ENCODE peak calls at places on chromosomes 4 and X, in six cellular contexts. D is substantia nigra; G is ureter; B is stimulated activated CD4-positive, alpha-beta T cell treated with anti-CD3 and anti-CD28 coated beads, Interleukin-12 subunit alpha, Interleukin-12 subunit beta, amount 100 ng/mL, for 48 hours; Y is posterior cingulate gyrus; W is C1 segment of cervical spinal cord. U is an unnamed sample.

GRCh38 chr4:16757080-16757521 is 141.3 kb downstream of the LDB2 start:
- DNase-seq in D (no peak), G (no peak), B (no peak), Y (no peak), W (no peak), U (no peak)

GRCh38 chrX:44054863-44055601 is 81.8 kb upstream of the NDP start:
- DNase-seq in D (no peak), G (no peak), B (peak), Y (no peak), W (no peak), U (no peak)

GRCh38 chrX:41406211-41406610 is 40.9 kb upstream of the NYX start:
- DNase-seq in D (no peak), G (no peak), B (no peak), Y (no peak), W (no peak), U (no peak)

GRCh38 chrX:129653985-129654651 is 638 bp downstream of the APLN start:
- DNase-seq in D (no peak), G (no peak), B (no peak), Y (no peak), W (no peak), U (no peak)

GRCh38 chr4:166257276-166257675 is 384.2 kb downstream of the TLL1 start:
- DNase-seq in D (no peak), G (no peak), B (no peak), Y (no peak), W (no peak), U (no peak)

GRCh38 chr4:83115000-83115399 is 471 bp upstream of the PLAC8 start:
- DNase-seq in D (no peak), G (no peak), B (no peak), Y (no peak), W (no peak), U (no peak)

GRCh38 chrX:25131055-25131454 is 115.3 kb upstream of the ARX start:
- DNase-seq in D (no peak), G (no peak), B (no peak), Y (no peak), W (no peak), U (no peak)

GRCh38 chr4:13887010-13887409 is 259.5 kb upstream of the BOD1L1 start:
- DNase-seq in D (no peak), G (no peak), B (no peak), Y (no peak), W (no peak), U (no peak)

GRCh38 chrX:96576358-96576757 is 108.3 kb upstream of the DIAPH2 start:
- DNase-seq in D (no peak), G (no peak), B (no peak), Y (no peak), W (no peak), U (no peak)

GRCh38 chr4:168636506-168637176 is 139.8 kb downstream of the PALLD start:
- DNase-seq in D (no peak), G (no peak), B (no peak), Y (no peak), W (no peak), U (no peak)

GRCh38 chr4:172018358-172018757 is 205.2 kb downstream of the GALNTL6 start:
- DNase-seq in D (no peak), G (no peak), B (no peak), Y (no peak), W (no peak), U (no peak)

GRCh38 chr4:95627709-95628108 is 78.9 kb upstream of the UNC5C start:
- DNase-seq in D (no peak), G (no peak), B (no peak), Y (no peak), W (no peak), U (no peak)

GRCh38 chrX:15405846-15406245 is 21.6 kb upstream of the VEGFD start:
- DNase-seq in D (no peak), G (no peak), B (no peak), Y (no peak), W (no peak), U (no peak)

GRCh38 chr4:37689353-37689752 is 3.2 kb upstream of the RELL1 start:
- DNase-seq in D (no peak), G (no peak), B (no peak), Y (no peak), W (no peak), U (no peak)

GRCh38 chrX:7028246-7028645 is 119.3 kb upstream of the STS start:
- DNase-seq in D (no peak), G (no peak), B (no peak), Y (no peak), W (no peak), U (no peak)

GRCh38 chrX:8731579-8732395 is at the start of gene ANOS1:
- DNase-seq in D (peak), G (no peak), B (no peak), Y (peak), W (peak), U (no peak)

GRCh38 chrX:3252744-3253143 is 93.7 kb downstream of the MXRA5 start:
- DNase-seq in D (no peak), G (no peak), B (no peak), Y (no peak), W (no peak), U (no peak)

GRCh38 chrX:103066606-103067005 is 2.6 kb upstream of the BEX1 start:
- DNase-seq in D (no peak), G (no peak), B (no peak), Y (no peak), W (no peak), U (no peak)

GRCh38 chr4:120893314-120893713 is 29.2 kb downstream of the PRDM5 start:
- DNase-seq in D (no peak), G (no peak), B (no peak), Y (no peak), W (no peak), U (no peak)